ENCODE peak calls at places on chromosomes 12 and 14, in eight cellular contexts. O is caudate nucleus; V is EH; Y is iPS DF 19.7; T is cardiac fibroblast; L is GM03348; U is CD4-positive, alpha-beta memory T cell; C is aorta. A is an unnamed sample.

GRCh38 chr14:79281244-79282199 is 929.8 kb downstream of the DIO2 start:
- DNase-seq in O (no peak), V (peak; percentile 11), Y (no peak), T (no peak), L (no peak), U (no peak), C (no peak), A (no peak)

GRCh38 chr14:22305563-22306127 is 283.4 kb downstream of the DAD1 start:
- DNase-seq in O (no peak), V (no peak), Y (no peak), T (no peak), L (no peak), U (no peak), C (no peak), A (no peak)

GRCh38 chr12:88418856-88419497 is 161.3 kb downstream of the KITLG start:
- DNase-seq in O (no peak), V (peak; percentile 83), Y (no peak), T (peak; percentile 57), L (peak; percentile 52), U (no peak), C (no peak), A (no peak)

GRCh38 chr12:121391619-121392324 is 8.1 kb upstream of the RNF34 start:
- DNase-seq in O (no peak), V (peak; percentile 83), Y (no peak), T (peak; percentile 77), L (peak; percentile 41), U (peak; percentile 35), C (peak; percentile 58), A (no peak)

GRCh38 chr12:4027412-4027811 is 154.2 kb upstream of the PARP11 start:
- DNase-seq in O (no peak), V (no peak), Y (no peak), T (no peak), L (no peak), U (peak; percentile 68), C (no peak), A (no peak)

GRCh38 chr14:69682607-69683263 is 71.3 kb downstream of the SUSD6 start:
- DNase-seq in O (no peak), V (peak; percentile 16), Y (no peak), T (peak; percentile 79), L (peak; percentile 44), U (peak; percentile 40), C (no peak), A (no peak)

GRCh38 chr14:100677152-100677924 is 49.4 kb upstream of the DLK1 start:
- DNase-seq in O (no peak), V (peak; percentile 58), Y (no peak), T (peak; percentile 67), L (no peak), U (no peak), C (no peak), A (peak; percentile 70)

GRCh38 chr12:62749586-62749985 is 185.4 kb downstream of the PPM1H start:
- DNase-seq in O (no peak), V (peak; percentile 62), Y (no peak), T (no peak), L (no peak), U (no peak), C (no peak), A (no peak)

GRCh38 chr12:53223391-53224267 is 8.4 kb downstream of the RARG start:
- DNase-seq in O (peak; percentile 78), V (peak; percentile 75), Y (no peak), T (peak; percentile 77), L (peak; percentile 76), U (peak; percentile 47), C (peak; percentile 79), A (no peak)

GRCh38 chr12:113899844-113900471 is 66.2 kb downstream of the RBM19 start:
- DNase-seq in O (no peak), V (no peak), Y (no peak), T (no peak), L (no peak), U (no peak), C (no peak), A (no peak)

GRCh38 chr14:32939254-32940065 is 781 bp downstream of the NPAS3 start:
- DNase-seq in O (peak; percentile 72), V (peak; percentile 60), Y (no peak), T (peak; percentile 82), L (peak; percentile 94), U (no peak), C (peak; percentile 86), A (peak; percentile 88)

GRCh38 chr14:101965145-101965531 is 765 bp downstream of the DYNC1H1 start:
- DNase-seq in O (peak; percentile 69), V (peak; percentile 76), Y (no peak), T (peak; percentile 70), L (peak; percentile 68), U (peak; percentile 63), C (peak; percentile 81), A (peak; percentile 82)

GRCh38 chr14:37213016-37213415 is 15.3 kb downstream of the MIPOL1 start:
- DNase-seq in O (no peak), V (no peak), Y (no peak), T (no peak), L (no peak), U (no peak), C (no peak), A (no peak)

GRCh38 chr14:73850940-73851339 is 691 bp upstream of the PTGR2 start:
- DNase-seq in O (no peak), V (no peak), Y (no peak), T (peak; percentile 15), L (peak; percentile 11), U (no peak), C (no peak), A (no peak)

GRCh38 chr14:24132061-24132685 is 1.7 kb downstream of the FITM1 start:
- DNase-seq in O (no peak), V (no peak), Y (no peak), T (no peak), L (no peak), U (peak; percentile 34), C (peak; percentile 36), A (no peak)

A was measured in Right ventricle myocardium inferior.